ENCODE peak calls at places on chromosomes 3 and 15, in ten cellular contexts. H is AG09319; Z is non-pigmented ciliary epithelial cell; Q is activated T-cell treated with anti-CD3 and anti-CD28 coated beads, Interleukin-2, amount 50 U/mL, for 48 hours; F is cardiac septum; R is HT1080; K is activated naive CD8-positive, alpha-beta T cell treated with anti-CD3 and anti-CD28 coated beads, Interleukin-2, amount 50 U/mL, for 24 hours; S is ACHN; Y is AML-193; C is psoas muscle. P is an unnamed sample.
A peak's percentile ranks its signal among the peaks of the same experiment; 100 is the strongest.

GRCh38 chr15:47432831-47433230 is 284.5 kb upstream of the SEMA6D start:
- DNase-seq in H (no peak), C (no peak), R (no peak), K (no peak), S (no peak), Z (no peak), F (no peak), Q (no peak), Y (no peak), P (no peak)

GRCh38 chr3:12990781-12991480 is 82.3 kb downstream of the IQSEC1 start:
- DNase-seq in K (no peak), S (peak; percentile 52), C (no peak), Y (no peak), Q (no peak), Z (peak; percentile 63), F (peak; percentile 63), R (peak; percentile 73), H (peak; percentile 15), P (no peak)

GRCh38 chr3:128076783-128077624 is 24.8 kb downstream of the SEC61A1 start:
- DNase-seq in C (peak; percentile 44), K (peak; percentile 50), H (no peak), Q (no peak), Z (no peak), S (no peak), R (no peak), F (peak; percentile 86), Y (peak; percentile 63), P (peak; percentile 73)

GRCh38 chr3:109818081-109818480 is 480.7 kb upstream of the DPPA4 start:
- DNase-seq in S (no peak), H (no peak), R (no peak), Q (no peak), C (no peak), Z (no peak), F (no peak), Y (no peak), K (no peak), P (no peak)

GRCh38 chr3:24521306-24522154 is 26.9 kb upstream of the THRB start:
- DNase-seq in K (no peak), S (peak; percentile 31), Y (no peak), Q (no peak), F (peak; percentile 78), H (no peak), Z (no peak), R (peak; percentile 21), C (peak; percentile 69), P (no peak)

GRCh38 chr3:55162031-55162784 is 234.3 kb upstream of the LRTM1 start:
- DNase-seq in Y (no peak), Z (no peak), Q (no peak), C (no peak), R (peak; percentile 76), F (no peak), S (peak; percentile 43), H (no peak), K (no peak), P (no peak)

GRCh38 chr3:12891985-12892839 is 50.8 kb upstream of the RPL32 start:
- DNase-seq in H (peak; percentile 10), S (peak; percentile 59), K (peak; percentile 45), C (peak; percentile 18), F (no peak), R (peak; percentile 58), Y (peak; percentile 67), Q (peak; percentile 51), Z (peak; percentile 20), P (no peak)

GRCh38 chr15:41843571-41843970 is 4.9 kb downstream of the PLA2G4B start:
- DNase-seq in H (no peak), K (no peak), R (no peak), Z (no peak), Q (no peak), Y (no peak), F (no peak), C (no peak), S (no peak), P (no peak)

GRCh38 chr3:4956743-4957142 is 22.5 kb upstream of the BHLHE40 start:
- DNase-seq in Z (no peak), Q (no peak), H (no peak), Y (no peak), F (no peak), C (no peak), S (no peak), K (no peak), R (no peak), P (no peak)

GRCh38 chr3:154275965-154276364 is 48.3 kb downstream of the DHX36 start:
- DNase-seq in Q (no peak), S (no peak), Y (no peak), C (no peak), F (no peak), R (no peak), H (no peak), Z (no peak), K (no peak), P (no peak)

GRCh38 chr15:101068961-101069734 is 150.0 kb downstream of the LRRK1 start:
- DNase-seq in Y (no peak), R (no peak), C (no peak), S (no peak), Q (no peak), F (no peak), K (no peak), H (peak; percentile 54), Z (no peak), P (no peak)

GRCh38 chr3:131231710-131232348 is 149.7 kb upstream of the NUDT16 start:
- DNase-seq in Y (peak; percentile 13), S (peak; percentile 30), Z (no peak), R (peak; percentile 25), H (no peak), K (no peak), F (no peak), Q (no peak), C (no peak), P (no peak)

GRCh38 chr15:81939604-81940440 is 106.0 kb downstream of the MEX3B start:
- DNase-seq in F (no peak), S (peak; percentile 32), Q (peak; percentile 28), H (no peak), K (peak; percentile 16), Y (peak; percentile 24), Z (peak; percentile 44), R (peak; percentile 58), C (no peak), P (no peak)

GRCh38 chr15:29465196-29465595 is 195.6 kb upstream of the NSMCE3 start:
- DNase-seq in R (no peak), H (no peak), C (no peak), K (no peak), Y (no peak), F (no peak), Z (no peak), S (no peak), Q (no peak), P (no peak)

GRCh38 chr15:43347114-43347513 is 16.7 kb upstream of the LCMT2 start:
- DNase-seq in F (no peak), H (no peak), C (no peak), Q (no peak), Z (no peak), R (no peak), Y (no peak), K (no peak), S (no peak), P (no peak)

GRCh38 chr15:38084289-38084688 is 149.8 kb downstream of the TMCO5A start:
- DNase-seq in Y (peak; percentile 2), Q (no peak), K (no peak), H (no peak), Z (no peak), C (no peak), R (peak; percentile 91), S (no peak), F (no peak), P (peak; percentile 48)

GRCh38 chr15:70219256-70219919 is 121.7 kb upstream of the TLE3 start:
- DNase-seq in S (no peak), K (no peak), C (no peak), Y (no peak), Z (no peak), F (no peak), H (no peak), Q (peak; percentile 6), R (no peak), P (no peak)

GRCh38 chr3:66490214-66490613 is 10.6 kb downstream of the LRIG1 start:
- DNase-seq in K (no peak), C (no peak), Q (no peak), F (no peak), H (no peak), Y (peak; percentile 31), R (no peak), S (no peak), Z (no peak), P (no peak)

GRCh38 chr15:89492111-89492641 is 4.2 kb downstream of the RHCG start:
- DNase-seq in Q (no peak), S (no peak), F (peak; percentile 66), C (no peak), Z (no peak), H (no peak), K (peak; percentile 18), Y (no peak), R (peak; percentile 31), P (no peak)

GRCh38 chr3:161275919-161276318 is 54.8 kb downstream of the NMD3 start:
- DNase-seq in S (no peak), Q (no peak), F (no peak), Z (no peak), C (no peak), K (no peak), Y (no peak), H (no peak), R (no peak), P (no peak)

GRCh38 chr3:66411436-66411835 is 89.4 kb downstream of the LRIG1 start:
- DNase-seq in Q (no peak), Z (no peak), Y (no peak), H (no peak), K (no peak), C (no peak), F (peak; percentile 72), S (no peak), R (no peak), P (no peak)

GRCh38 chr3:153753035-153753434 is 368.2 kb upstream of the ARHGEF26 start:
- DNase-seq in C (no peak), Z (no peak), K (no peak), Y (no peak), H (no peak), R (no peak), Q (no peak), S (no peak), F (no peak), P (no peak)

GRCh38 chr3:15460891-15461524 is 33.6 kb downstream of the EAF1 start:
- DNase-seq in Q (no peak), Y (peak; percentile 80), S (no peak), K (peak; percentile 7), Z (no peak), C (no peak), H (no peak), R (peak; percentile 19), F (no peak), P (no peak)

GRCh38 chr3:167631471-167631870 is 22.3 kb downstream of the WDR49 start:
- DNase-seq in H (no peak), C (no peak), Y (no peak), K (no peak), Q (no peak), S (no peak), Z (no peak), R (no peak), F (no peak), P (no peak)

GRCh38 chr3:126545544-126545943 is 13.2 kb downstream of the C3orf22 start:
- DNase-seq in R (no peak), S (no peak), Q (no peak), K (no peak), Z (no peak), Y (no peak), F (peak; percentile 73), H (no peak), C (no peak), P (no peak)

GRCh38 chr3:13455644-13456043 is 24.5 kb upstream of the HDAC11 start:
- DNase-seq in F (no peak), R (no peak), Z (no peak), Q (no peak), C (no peak), K (no peak), S (no peak), Y (no peak), H (no peak), P (no peak)

GRCh38 chr15:92877000-92877399 is 23.1 kb upstream of the CHD2 start:
- DNase-seq in S (no peak), K (no peak), Y (no peak), R (no peak), Q (no peak), H (no peak), C (no peak), Z (no peak), F (no peak), P (no peak)

GRCh38 chr3:62261121-62261520 is 112.2 kb downstream of the FEZF2 start:
- DNase-seq in Z (no peak), Q (no peak), Y (no peak), R (no peak), H (no peak), K (no peak), C (no peak), F (no peak), S (no peak), P (no peak)